ENCODE peak calls at places on chromosomes 6 and 20, in five cellular contexts. X, V, W, B and F are unnamed samples.

GRCh38 chr6:63394656-63395308 is 75.0 kb upstream of the LGSN start:
- DNase-seq in W (no peak), X (no peak), B (no peak), V (no peak), F (no peak)

GRCh38 chr6:24064106-24064505 is 61.9 kb upstream of the NRSN1 start:
- DNase-seq in B (peak), V (no peak), W (no peak), X (no peak), F (no peak)

GRCh38 chr20:17854307-17854903 is 114.2 kb downstream of the SNX5 start:
- DNase-seq in B (peak), W (peak), X (no peak), V (no peak), F (no peak)

GRCh38 chr20:7090001-7090400 is 322.5 kb downstream of the BMP2 start:
- DNase-seq in B (no peak), V (no peak), X (no peak), W (no peak), F (no peak)

GRCh38 chr6:38901802-38902522 is 146.6 kb upstream of the GLP1R start:
- DNase-seq in V (no peak), X (no peak), B (no peak), W (no peak), F (no peak)

GRCh38 chr6:3517350-3517749 is 60.5 kb upstream of the SLC22A23 start:
- DNase-seq in X (no peak), V (peak), B (no peak), W (no peak), F (no peak)

GRCh38 chr6:114432380-114432779 is 89.6 kb upstream of the HS3ST5 start:
- DNase-seq in B (no peak), X (no peak), W (no peak), V (no peak), F (no peak)

GRCh38 chr6:21325201-21325856 is 268.2 kb upstream of the SOX4 start:
- DNase-seq in W (no peak), X (no peak), V (no peak), B (peak), F (no peak)

GRCh38 chr6:54729716-54730115 is 116.9 kb upstream of the FAM83B start:
- DNase-seq in W (no peak), V (no peak), B (no peak), X (no peak), F (no peak)

GRCh38 chr6:104095661-104096416 is 763.9 kb downstream of the HACE1 start:
- DNase-seq in W (no peak), B (no peak), X (no peak), V (no peak), F (no peak)